ENCODE peak calls at places on chromosomes 7 and 10, in nine cellular contexts. O is GM10248; M is mammary epithelial cell; Z is endothelial cell; H is Caco-2; B is cardiac fibroblast; R is Calu3; N is CD8-positive, alpha-beta T cell; A is fibroblast of lung. Y is an unnamed sample.

GRCh38 chr7:121278120-121279021 is 50.4 kb upstream of the WNT16 start:
- DNase-seq in R (no peak), N (no peak), A (peak), Z (no peak), H (no peak), O (peak), M (peak), B (peak), Y (no peak)

GRCh38 chr7:519429-519973 is at the start of gene PDGFA:
- DNase-seq in M (peak), N (no peak), R (peak), B (peak), Z (no peak), A (peak), H (no peak), O (no peak), Y (no peak)

GRCh38 chr7:118153551-118154177 is 30.3 kb upstream of the LSM8 start:
- DNase-seq in R (peak), N (no peak), Z (peak), M (peak), B (peak), O (peak), A (peak), H (no peak), Y (no peak)

GRCh38 chr10:100470367-100470766 is 7.6 kb downstream of the WNT8B start:
- DNase-seq in O (no peak), N (no peak), B (peak), A (no peak), M (no peak), R (no peak), Z (no peak), H (no peak), Y (no peak)

GRCh38 chr7:130141858-130142653 is 63.1 kb downstream of the TMEM209 start:
- DNase-seq in O (no peak), N (no peak), H (no peak), B (no peak), Z (peak), A (no peak), M (no peak), R (no peak), Y (no peak)

GRCh38 chr7:92513167-92513902 is 15.0 kb downstream of the PEX1 start:
- DNase-seq in N (no peak), H (no peak), M (no peak), A (no peak), B (no peak), R (no peak), Z (no peak), O (no peak), Y (no peak)

GRCh38 chr7:95470452-95470851 is 15.3 kb upstream of the ASB4 start:
- DNase-seq in O (peak), M (peak), Z (peak), A (peak), H (peak), R (no peak), B (peak), N (no peak), Y (peak)

GRCh38 chr10:86960863-86961434 is 2.5 kb downstream of the SNCG start:
- DNase-seq in R (no peak), H (peak), N (no peak), O (no peak), M (no peak), A (no peak), B (no peak), Z (no peak), Y (no peak)

DNA sequence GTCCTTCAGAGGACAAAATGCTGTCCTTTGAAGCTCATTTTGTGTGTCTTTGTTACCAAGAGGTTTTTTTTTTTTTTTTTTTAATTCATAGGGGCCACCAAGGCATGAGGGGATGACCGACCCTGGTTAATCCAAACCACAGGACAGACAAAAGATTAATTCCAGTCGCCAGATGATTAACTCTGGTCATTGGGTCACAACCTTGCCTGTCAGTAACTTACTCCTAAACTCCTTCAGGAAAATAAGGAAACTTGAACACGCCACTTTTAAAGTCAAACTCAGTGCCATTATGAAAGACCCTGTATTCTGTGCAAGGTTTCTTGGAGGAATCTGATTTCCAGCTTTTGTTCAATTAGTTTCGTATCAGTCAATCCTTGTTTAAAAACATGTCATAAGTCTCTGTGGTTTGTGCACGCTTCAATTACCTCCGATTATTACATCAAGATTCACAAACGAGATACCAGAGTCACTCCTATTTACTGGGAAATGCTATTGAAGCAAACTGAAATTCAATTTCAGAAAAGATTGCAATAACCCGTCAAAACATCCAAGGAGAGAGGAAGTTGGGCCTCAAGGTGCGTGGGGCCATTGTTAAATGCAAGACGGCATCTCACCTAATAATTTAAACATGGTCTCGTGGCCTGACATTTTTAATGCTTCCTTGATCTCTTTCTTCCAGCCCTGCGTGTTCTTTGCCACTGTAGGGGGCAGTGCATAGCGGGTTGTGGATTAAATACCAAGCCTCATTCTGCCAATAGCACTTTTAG is 44.0 kb downstream of the NRP1 start:
- DNase-seq in Z (no peak), A (no peak), B (no peak), H (no peak), R (peak), N (no peak), M (no peak), O (no peak), Y (no peak)
- TF ChIP-seq CTCF in Z (no peak), A (peak), B (no peak), H (no peak), R (no peak), N (no peak), M (no peak), O (no peak), Y (peak)

DNA sequence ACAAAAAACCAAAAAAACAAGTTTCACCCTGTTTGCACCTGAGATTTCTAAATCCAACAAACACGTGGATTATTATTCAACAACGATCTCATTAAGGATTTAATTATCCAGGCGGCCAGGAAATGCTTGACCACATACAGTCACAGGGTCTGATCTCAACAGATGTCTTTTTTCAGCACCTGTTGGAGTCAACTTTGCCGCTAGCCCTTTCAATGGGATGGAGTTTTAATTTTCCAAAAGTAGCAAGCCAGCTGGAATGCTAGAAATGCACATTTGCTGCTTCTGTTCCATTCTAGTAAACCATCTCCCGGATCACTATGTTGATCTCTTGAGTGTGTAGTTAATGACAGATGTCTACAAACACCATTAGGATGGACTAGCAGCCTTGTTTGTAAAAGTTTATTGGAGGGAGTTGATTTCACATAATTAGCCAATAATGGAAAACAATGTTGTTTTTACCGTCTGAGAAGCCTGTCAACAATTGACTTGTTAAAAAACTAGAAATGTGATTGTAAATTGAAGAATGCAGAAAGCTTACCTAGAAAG is 64.2 kb upstream of the DKK1 start:
- DNase-seq in N (no peak), M (no peak), R (no peak), Z (no peak), O (no peak), B (no peak), H (no peak), A (no peak), Y (no peak)
- TF ChIP-seq CTCF in N (no peak), M (no peak), R (no peak), Z (no peak), O (no peak), B (no peak), H (no peak), A (no peak), Y (no peak)

DNA sequence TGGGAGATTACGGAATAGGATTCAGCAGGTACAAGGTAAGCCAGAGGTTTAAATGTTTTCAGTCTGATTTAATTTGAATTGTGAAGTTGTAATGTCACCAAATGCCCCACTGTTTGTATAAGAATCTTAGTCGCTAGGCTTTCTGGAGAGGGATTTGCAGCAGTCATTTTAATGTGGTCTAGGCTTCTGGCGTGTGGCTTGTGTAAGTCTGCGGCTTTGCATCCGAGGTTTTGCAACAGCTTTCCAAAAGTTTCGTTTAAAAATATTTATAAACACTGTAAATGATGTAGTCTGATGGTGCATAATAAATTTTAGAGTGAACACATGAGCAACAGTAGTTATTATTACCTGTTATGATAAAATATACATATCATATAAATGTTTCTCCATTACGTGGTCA is 26.1 kb upstream of the BHLHA15 start:
- DNase-seq in M (no peak), O (no peak), B (no peak), Z (no peak), N (no peak), A (no peak), R (no peak), H (no peak), Y (no peak)
- TF ChIP-seq CTCF in M (no peak), O (no peak), B (no peak), Z (no peak), N (no peak), A (no peak), R (no peak), H (no peak), Y (no peak)

GRCh38 chr7:79692015-79692414 is 238.5 kb upstream of the MAGI2 start:
- DNase-seq in M (peak), N (no peak), R (no peak), H (no peak), B (peak), O (no peak), A (peak), Z (no peak), Y (no peak)
- TF ChIP-seq CTCF in M (no peak), N (no peak), R (no peak), H (no peak), B (no peak), O (no peak), A (no peak), Z (no peak), Y (no peak)

DNA sequence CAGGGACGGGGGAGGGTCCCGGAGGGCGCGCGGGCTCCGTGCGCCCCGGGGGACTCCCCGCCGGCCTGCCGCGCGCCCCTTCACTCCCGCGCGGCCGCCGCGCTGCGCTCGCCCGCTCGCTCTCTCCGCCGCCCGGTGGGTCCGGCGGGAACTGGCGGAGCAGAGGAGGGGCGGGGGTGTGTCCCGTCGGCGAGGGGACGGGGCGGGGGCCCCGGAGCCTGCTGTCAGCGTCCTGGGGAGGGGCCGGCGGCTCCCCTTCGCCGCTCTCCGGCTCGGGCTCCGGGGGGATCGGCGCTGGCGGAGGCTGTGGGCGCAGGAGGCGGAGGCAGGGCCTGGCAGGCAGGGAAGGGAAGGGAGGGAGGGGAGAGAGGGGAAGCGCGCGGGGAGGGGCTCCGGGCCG is at the start of gene SH3PXD2A:
- DNase-seq in M (no peak), Z (peak), A (peak), B (peak), R (peak), H (no peak), O (no peak), N (no peak), Y (peak)
- TF ChIP-seq CTCF in M (no peak), Z (no peak), A (no peak), B (peak), R (no peak), H (no peak), O (no peak), N (no peak), Y (peak)